ENCODE peak calls at places on chromosome 2, in six cellular contexts. F, W, S, Y, O and J are unnamed samples.

GRCh38 chr2:189379287-189379630 is 62.0 kb upstream of the WDR75 start:
- DNase-seq in S (no peak), O (no peak), W (no peak), F (no peak), Y (no peak), J (no peak)

GRCh38 chr2:25170888-25171287 is 2.5 kb upstream of the POMC start:
- DNase-seq in S (no peak), F (no peak), O (no peak), W (no peak), Y (no peak), J (no peak)

GRCh38 chr2:62208758-62209114 is 12.8 kb downstream of the B3GNT2 start:
- DNase-seq in W (no peak), F (no peak), S (no peak), Y (no peak), O (no peak), J (no peak)

GRCh38 chr2:174157048-174157447 is 91.3 kb downstream of the OLA1 start:
- DNase-seq in S (no peak), O (no peak), Y (no peak), W (no peak), F (no peak), J (no peak)

GRCh38 chr2:162217596-162217995 is 25.6 kb downstream of the FAP start:
- DNase-seq in O (no peak), W (no peak), Y (no peak), S (no peak), F (no peak), J (no peak)

GRCh38 chr2:128660836-128661235 is 342.2 kb upstream of the HS6ST1 start:
- DNase-seq in F (no peak), S (no peak), O (no peak), W (no peak), Y (no peak), J (no peak)

GRCh38 chr2:100856732-100857131 is 36.8 kb downstream of the NPAS2 start:
- DNase-seq in S (no peak), Y (no peak), W (no peak), F (no peak), O (no peak), J (no peak)

GRCh38 chr2:42977236-42978174 is 185.1 kb upstream of the HAAO start:
- DNase-seq in Y (no peak), F (no peak), O (no peak), W (no peak), S (no peak), J (no peak)

GRCh38 chr2:137133231-137133630 is 367.9 kb downstream of the THSD7B start:
- DNase-seq in W (no peak), Y (no peak), O (no peak), F (no peak), S (no peak), J (no peak)

GRCh38 chr2:85761512-85761944 is 7.7 kb downstream of the ATOH8 start:
- DNase-seq in S (no peak), F (no peak), O (no peak), W (no peak), Y (no peak), J (no peak)

GRCh38 chr2:190123956-190124355 is 61.4 kb upstream of the MSTN start:
- DNase-seq in W (no peak), O (no peak), Y (no peak), S (no peak), F (no peak), J (no peak)

GRCh38 chr2:169365093-169365483 is 2.8 kb upstream of the LRP2 start:
- DNase-seq in Y (no peak), W (no peak), O (peak; percentile 7), S (no peak), F (no peak), J (no peak)

GRCh38 chr2:95039410-95039809 is 13.9 kb downstream of the MAL start:
- DNase-seq in Y (no peak), O (no peak), F (no peak), S (no peak), W (no peak), J (no peak)

GRCh38 chr2:221571391-221572179 is 519 bp downstream of the EPHA4 start:
- DNase-seq in S (peak; percentile 51), O (no peak), F (no peak), W (peak; percentile 12), Y (peak; percentile 9), J (no peak)

GRCh38 chr2:65350714-65351113 is 81.7 kb downstream of the SPRED2 start:
- DNase-seq in W (no peak), S (no peak), O (peak; percentile 9), Y (peak; percentile 43), F (no peak), J (no peak)

GRCh38 chr2:132969371-132969985 is 299.5 kb upstream of the LYPD1 start:
- DNase-seq in Y (no peak), O (no peak), W (no peak), S (no peak), F (no peak), J (no peak)

GRCh38 chr2:106018141-106018540 is 176.0 kb downstream of the UXS1 start:
- DNase-seq in S (no peak), O (no peak), W (no peak), F (no peak), Y (no peak), J (no peak)

GRCh38 chr2:8454797-8455196 is 227.1 kb upstream of the ID2 start:
- DNase-seq in O (no peak), F (no peak), Y (no peak), W (no peak), S (no peak), J (no peak)

GRCh38 chr2:64562148-64562784 is 38.1 kb downstream of the AFTPH start:
- DNase-seq in S (peak; percentile 28), Y (peak; percentile 62), W (no peak), O (peak; percentile 32), F (no peak), J (no peak)